ENCODE peak calls at places on chromosomes 5 and 9, in four cellular contexts. C, H, O and G are unnamed samples. For H4K20me1, the result is how much of the 10 kb centered on the place peaks cover.

GRCh38 chr9:108634164-108634563 is 221.6 kb downstream of the ACTL7B start:
- DNase-seq in H (peak), C (no peak), O (no peak), G (no peak)

GRCh38 chr9:90853945-90854344 is 52.3 kb downstream of the SYK start:
- DNase-seq in O (no peak), C (no peak), H (no peak), G (no peak)

GRCh38 chr5:72515211-72515610 is 8.0 kb upstream of the ZNF366 start:
- DNase-seq in C (no peak), H (no peak), O (no peak), G (no peak)

GRCh38 chr5:119943148-119943547 is 313.8 kb downstream of the FAM170A start:
- DNase-seq in C (no peak), O (no peak), H (no peak), G (peak)

GRCh38 chr9:79600466-79600865 is 28.7 kb downstream of the TLE4 start:
- DNase-seq in H (no peak), O (no peak), C (no peak), G (no peak)

GRCh38 chr9:35882996-35883395 is 12.8 kb upstream of the OR13J1 start:
- DNase-seq in C (no peak), H (no peak), O (no peak), G (peak)

GRCh38 chr5:176774216-176775171 is 35.9 kb upstream of the UNC5A start:
- DNase-seq in O (no peak), C (no peak), H (no peak), G (no peak)

GRCh38 chr5:139146809-139147742 is 51.1 kb downstream of the SIL1 start:
- DNase-seq in C (no peak), H (no peak), O (no peak), G (no peak)

GRCh38 chr5:112929336-112930081 is 7.5 kb upstream of the REEP5 start:
- DNase-seq in C (peak), O (no peak), H (peak), G (no peak)

GRCh38 chr5:32153723-32154122 is 20.4 kb downstream of the GOLPH3 start:
- DNase-seq in C (no peak), H (no peak), O (no peak), G (peak)

GRCh38 chr9:135410831-135411473 is 68.6 kb upstream of the PPP1R26 start:
- DNase-seq in C (no peak), O (peak), H (no peak), G (no peak)

GRCh38 chr9:135408676-135409254 is 70.8 kb upstream of the PPP1R26 start:
- DNase-seq in H (no peak), O (no peak), C (no peak), G (no peak)

GRCh38 chr9:135410421-135410820 is 69.2 kb upstream of the PPP1R26 start:
- DNase-seq in H (no peak), C (no peak), O (no peak), G (no peak)

GRCh38 chr9:135413086-135413375 is 66.6 kb upstream of the PPP1R26 start:
- DNase-seq in H (no peak), O (no peak), C (no peak), G (no peak)

GRCh38 chr9:135409286-135410200 is 70.0 kb upstream of the PPP1R26 start:
- DNase-seq in O (no peak), H (no peak), C (no peak), G (no peak)
- H2AFZ ChIP-seq in O (no peak), H (no peak), C (no peak), G (no peak)

GRCh38 chr5:88486466-88486865 is 217.8 kb upstream of the TMEM161B start:
- DNase-seq in H (no peak), C (no peak), O (no peak), G (no peak)
- H4K20me1 ChIP-seq in H (under half), C (under half), O (under half), G (under half)

GRCh38 chr9:126151671-126152050 is 175.0 kb upstream of the MVB12B start:
- DNase-seq in C (no peak), H (no peak), O (no peak), G (no peak)
- H2AFZ ChIP-seq in C (no peak), H (no peak), O (no peak), G (no peak)

GRCh38 chr9:134682026-134682425 is 40.4 kb downstream of the COL5A1 start:
- DNase-seq in H (no peak), C (no peak), O (no peak), G (no peak)

GRCh38 chr9:134683714-134684374 is 42.2 kb downstream of the COL5A1 start:
- DNase-seq in H (no peak), O (no peak), C (no peak), G (no peak)

GRCh38 chr9:134682651-134683364 is 41.2 kb downstream of the COL5A1 start:
- DNase-seq in C (no peak), O (no peak), H (no peak), G (no peak)

GRCh38 chr9:134685784-134686183 is 44.2 kb downstream of the COL5A1 start:
- DNase-seq in C (no peak), O (no peak), H (no peak), G (no peak)

GRCh38 chr9:134684375-134684723 is 42.7 kb downstream of the COL5A1 start:
- DNase-seq in O (no peak), C (no peak), H (no peak), G (no peak)
- H4K20me1 ChIP-seq in O (under half), C (under half), H (under half), G (half or more)